ENCODE peak calls at places on chromosomes 16 and 17, in six cellular contexts. G is adrenal gland, B is GM12878, P is body of pancreas, L is testis, Q is HCT116. H is an unnamed sample.
A peak's percentile ranks its signal among the peaks of the same experiment; 100 is the strongest.

GRCh38 chr16:72066747-72067146 is 3.7 kb downstream of the HPR start:
- DNase-seq in Q (peak; percentile 13), L (no peak), B (no peak), P (peak; percentile 31), G (peak; percentile 37), H (peak; percentile 67)

GRCh38 chr17:8041249-8041928 is 2.5 kb downstream of the ALOX15B start:
- DNase-seq in G (peak; percentile 46), B (no peak), P (no peak), L (peak; percentile 37), Q (peak; percentile 72), H (peak; percentile 65)

GRCh38 chr17:78343433-78344201 is 16.3 kb downstream of the SOCS3 start:
- DNase-seq in L (no peak), B (no peak), P (no peak), Q (no peak), G (no peak), H (no peak)

GRCh38 chr17:11642655-11643054 is 44.4 kb downstream of the DNAH9 start:
- DNase-seq in Q (no peak), B (no peak), P (no peak), L (no peak), G (no peak), H (no peak)

GRCh38 chr17:63495471-63495870 is 18.6 kb downstream of the ACE start:
- DNase-seq in Q (no peak), L (no peak), B (no peak), G (no peak), P (no peak), H (no peak)

GRCh38 chr17:10247806-10248334 is 49.5 kb upstream of the GAS7 start:
- DNase-seq in P (no peak), L (no peak), Q (no peak), G (no peak), B (no peak), H (no peak)

GRCh38 chr17:29241015-29241963 is 5.4 kb upstream of the CRYBA1 start:
- DNase-seq in L (no peak), B (no peak), Q (peak; percentile 74), G (peak; percentile 89), P (no peak), H (peak; percentile 21)

GRCh38 chr17:30950189-30950588 is 20.6 kb upstream of the RNF135 start:
- DNase-seq in G (no peak), B (no peak), P (no peak), L (no peak), Q (no peak), H (no peak)

GRCh38 chr16:49604602-49605001 is 231.0 kb downstream of the C16orf78 start:
- DNase-seq in Q (no peak), L (no peak), B (no peak), P (no peak), G (no peak), H (no peak)

GRCh38 chr17:71084219-71084618 is 914.9 kb downstream of the KCNJ2 start:
- DNase-seq in B (no peak), L (peak; percentile 71), G (no peak), Q (peak; percentile 69), P (peak; percentile 25), H (no peak)

GRCh38 chr17:50151937-50152547 is 1.6 kb upstream of the PPP1R9B start:
- DNase-seq in B (no peak), G (peak; percentile 86), P (peak; percentile 88), L (peak; percentile 97), Q (peak; percentile 95), H (peak; percentile 80)

GRCh38 chr17:48351916-48352332 is 78.1 kb downstream of the SKAP1 start:
- DNase-seq in G (no peak), Q (peak; percentile 46), P (no peak), B (no peak), L (no peak), H (no peak)

GRCh38 chr16:3655791-3656490 is 1.4 kb downstream of the DNASE1 start:
- DNase-seq in G (no peak), Q (no peak), P (peak; percentile 72), L (no peak), B (no peak), H (no peak)

GRCh38 chr16:56362057-56362655 is 63.2 kb downstream of the AMFR start:
- DNase-seq in Q (no peak), L (no peak), P (no peak), B (no peak), G (no peak), H (no peak)

GRCh38 chr17:66152756-66153155 is 39.2 kb downstream of the CEP112 start:
- DNase-seq in L (no peak), B (no peak), P (no peak), G (no peak), Q (no peak), H (no peak)

GRCh38 chr17:70622382-70623260 is 453.3 kb downstream of the KCNJ2 start:
- DNase-seq in L (peak; percentile 31), Q (peak; percentile 38), P (peak; percentile 17), B (no peak), G (no peak), H (peak; percentile 1)

GRCh38 chr17:37781451-37781850 is 36.6 kb upstream of the HNF1B start:
- DNase-seq in G (no peak), L (no peak), Q (no peak), B (no peak), P (no peak), H (no peak)

GRCh38 chr17:40168262-40168832 is 8.9 kb upstream of the RAPGEFL1 start:
- DNase-seq in Q (peak; percentile 28), P (peak; percentile 64), B (peak; percentile 15), G (no peak), L (peak; percentile 66), H (peak; percentile 62)

GRCh38 chr17:67378444-67379250 is 1.6 kb downstream of the PITPNC1 start:
- DNase-seq in L (peak; percentile 81), P (peak; percentile 83), G (peak; percentile 78), Q (peak; percentile 56), B (no peak), H (peak; percentile 73)

GRCh38 chr16:15552507-15552906 is 90.4 kb downstream of the MARF1 start:
- DNase-seq in G (no peak), Q (no peak), P (no peak), B (no peak), L (no peak), H (no peak)

GRCh38 chr17:65697661-65698060 is 136.2 kb upstream of the AXIN2 start:
- DNase-seq in P (no peak), B (no peak), Q (no peak), G (no peak), L (no peak), H (no peak)

DNA sequence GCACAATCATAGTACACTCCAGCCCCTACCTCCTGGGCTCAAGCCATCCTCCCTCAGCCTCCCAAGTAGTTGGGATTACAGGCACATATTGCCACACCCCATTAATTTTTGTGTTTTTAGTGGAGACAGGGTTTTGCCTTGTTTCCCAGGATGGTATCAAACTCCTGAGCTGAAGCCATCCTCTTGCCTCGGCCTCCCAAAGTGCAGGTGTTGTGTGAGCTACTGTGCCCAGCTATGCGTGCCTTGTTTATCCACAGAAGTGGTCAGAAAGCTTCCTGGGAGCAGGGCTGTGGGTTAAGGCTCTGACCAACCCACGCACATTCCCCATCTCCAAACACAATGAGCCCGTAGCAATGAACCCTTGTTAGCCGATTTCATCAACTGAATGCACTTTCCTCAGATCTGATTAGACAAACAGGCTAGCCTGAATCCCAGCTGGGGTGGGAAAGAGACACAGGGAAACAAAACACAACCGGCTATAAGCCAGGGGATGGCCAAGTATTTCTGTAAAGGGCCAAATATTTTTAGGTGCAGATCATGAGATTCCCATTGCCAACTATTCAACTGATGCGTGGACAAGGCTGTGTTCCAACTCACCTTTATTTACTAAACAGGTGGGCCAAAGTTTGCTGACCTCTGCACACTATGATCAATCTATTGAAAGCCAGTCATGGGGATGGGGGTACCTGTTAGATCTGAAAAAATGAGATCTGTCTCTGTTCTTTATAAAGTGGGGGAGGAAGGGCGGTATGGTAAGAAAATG is 193.6 kb downstream of the CPPED1 start:
- DNase-seq in G (no peak), B (no peak), L (no peak), Q (no peak), P (no peak), H (no peak)
- TF ChIP-seq POLR2A in G (no peak), B (no peak), L (no peak), Q (no peak), P (no peak), H (no peak)

DNA sequence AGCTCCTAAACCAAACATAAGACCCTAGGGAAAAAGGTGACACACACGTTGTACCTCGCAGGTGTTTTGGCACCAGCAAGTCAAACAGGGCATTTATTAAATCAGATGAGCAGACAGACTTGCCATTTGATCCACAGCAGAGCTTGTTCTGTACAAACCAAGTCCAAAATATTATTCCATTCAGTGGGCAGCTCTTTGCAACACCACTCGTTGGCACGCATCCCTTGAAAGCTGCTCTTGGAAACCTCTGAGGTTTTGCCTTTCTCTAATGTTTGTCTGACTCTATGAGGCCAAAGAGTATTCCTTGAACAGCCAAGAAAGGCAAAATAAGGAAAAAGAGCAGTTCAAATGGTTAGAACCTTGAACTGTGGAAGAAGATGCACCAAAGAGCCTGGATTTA is 12.7 kb downstream of the TMEM100 start:
- DNase-seq in L (no peak), G (no peak), Q (no peak), P (no peak), B (no peak), H (no peak)
- TF ChIP-seq POLR2A in L (no peak), G (no peak), Q (no peak), P (no peak), B (no peak), H (no peak)

GRCh38 chr17:55264640-55265298 is at the start of gene HLF:
- DNase-seq in Q (peak; percentile 58), B (no peak), P (peak; percentile 85), L (peak; percentile 88), G (peak; percentile 82), H (peak; percentile 92)
- TF ChIP-seq POLR2A in Q (no peak), B (no peak), P (no peak), L (no peak), G (peak; percentile 64), H (no peak)

GRCh38 chr17:59763861-59764260 is 56.4 kb downstream of the VMP1 start:
- DNase-seq in Q (no peak), B (no peak), G (no peak), L (no peak), P (no peak), H (no peak)

GRCh38 chr17:59761385-59762021 is 54.0 kb downstream of the VMP1 start:
- DNase-seq in L (no peak), B (no peak), Q (no peak), P (no peak), G (no peak), H (no peak)

GRCh38 chr17:59762826-59763374 is 55.4 kb downstream of the VMP1 start:
- DNase-seq in G (no peak), B (no peak), Q (no peak), P (no peak), L (no peak), H (no peak)

GRCh38 chr17:59760164-59760563 is 52.7 kb downstream of the VMP1 start:
- DNase-seq in Q (no peak), G (no peak), P (no peak), L (no peak), B (no peak), H (no peak)

DNA sequence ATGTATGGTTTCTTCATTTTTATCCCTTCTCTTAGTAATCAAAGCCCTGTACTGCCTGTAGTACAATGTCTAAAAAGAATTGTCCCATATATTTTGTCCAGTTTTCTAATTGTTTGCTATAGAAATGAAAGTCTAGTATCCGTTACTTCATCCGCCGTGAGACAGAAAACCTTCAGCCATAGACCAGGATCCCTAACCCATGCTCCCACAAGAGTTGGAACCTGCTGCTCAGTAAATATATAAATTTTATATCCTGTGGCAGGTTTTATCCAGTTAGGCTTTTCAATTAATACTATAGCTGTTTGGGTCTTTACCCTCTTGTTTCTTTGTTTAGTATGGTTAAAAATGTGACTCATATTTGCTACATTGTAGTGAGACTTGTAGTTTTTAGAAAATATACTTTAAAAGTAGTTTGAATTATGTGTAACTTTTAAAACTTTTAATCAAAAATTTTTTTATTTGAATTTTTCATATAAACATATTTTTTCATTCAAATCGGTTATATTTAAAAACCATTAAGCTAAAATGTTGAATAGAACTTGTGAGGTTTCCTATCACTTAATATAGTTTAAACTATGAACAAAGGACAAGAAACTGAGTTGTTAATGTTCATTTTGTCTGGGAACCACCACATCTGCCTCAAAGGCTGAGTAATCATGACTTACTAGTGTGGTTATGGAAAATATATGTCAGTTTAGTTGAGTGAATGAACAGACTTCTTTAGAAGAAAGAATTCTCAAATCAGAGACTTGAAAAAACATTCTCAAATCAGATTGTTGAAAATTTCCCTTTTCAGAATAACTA is 54.8 kb downstream of the VMP1 start:
- DNase-seq in L (no peak), G (no peak), B (no peak), P (peak; percentile 49), Q (peak; percentile 75), H (no peak)
- TF ChIP-seq POLR2A in L (no peak), G (no peak), B (no peak), P (no peak), Q (no peak), H (no peak)

H was measured in erythroblast.